ENCODE peak calls at places on chromosomes 13 and 19, in eight cellular contexts. One of them, this sample, is unnamed.

GRCh38 chr13:99366075-99366987 is 59.1 kb upstream of the GPR183 start:
- DNase-seq in neuronal stem cell: no peak
- DNase-seq in IMR-90: no peak
- DNase-seq in K562: no peak
- DNase-seq in GM23248: no peak
- DNase-seq in OCI-LY7: no peak
- DNase-seq in PC-3: no peak
- DNase-seq in fibroblast of lung: no peak
- DNase-seq in this sample: no peak

GRCh38 chr13:48233886-48234488 is 981 bp downstream of the ITM2B start:
- DNase-seq in K562: no peak
- DNase-seq in GM23248: peak
- DNase-seq in fibroblast of lung: peak
- DNase-seq in PC-3: peak
- DNase-seq in OCI-LY7: no peak
- DNase-seq in neuronal stem cell: no peak
- DNase-seq in IMR-90: peak
- DNase-seq in this sample: peak

GRCh38 chr13:20175406-20175794 is 14.5 kb upstream of the GJA3 start:
- DNase-seq in K562: no peak
- DNase-seq in neuronal stem cell: no peak
- DNase-seq in fibroblast of lung: no peak
- DNase-seq in PC-3: no peak
- DNase-seq in GM23248: no peak
- DNase-seq in OCI-LY7: no peak
- DNase-seq in IMR-90: no peak
- DNase-seq in this sample: no peak

GRCh38 chr19:18531485-18531884 is 9.6 kb upstream of the ELL start:
- DNase-seq in OCI-LY7: no peak
- DNase-seq in GM23248: no peak
- DNase-seq in IMR-90: no peak
- DNase-seq in neuronal stem cell: no peak
- DNase-seq in K562: no peak
- DNase-seq in fibroblast of lung: no peak
- DNase-seq in PC-3: no peak
- DNase-seq in this sample: peak

GRCh38 chr19:7540761-7541480 is 5.4 kb downstream of the PNPLA6 start:
- DNase-seq in K562: peak
- DNase-seq in GM23248: peak
- DNase-seq in IMR-90: peak
- DNase-seq in OCI-LY7: no peak
- DNase-seq in neuronal stem cell: no peak
- DNase-seq in PC-3: peak
- DNase-seq in fibroblast of lung: peak
- DNase-seq in this sample: peak

GRCh38 chr19:18593367-18594095 is 4.9 kb downstream of the REX1BD start:
- DNase-seq in neuronal stem cell: no peak
- DNase-seq in K562: peak
- DNase-seq in fibroblast of lung: no peak
- DNase-seq in OCI-LY7: peak
- DNase-seq in GM23248: peak
- DNase-seq in IMR-90: no peak
- DNase-seq in PC-3: peak
- DNase-seq in this sample: peak

GRCh38 chr19:42175952-42176648 is 41.4 kb downstream of the DEDD2 start:
- DNase-seq in K562: no peak
- DNase-seq in IMR-90: peak
- DNase-seq in neuronal stem cell: no peak
- DNase-seq in PC-3: peak
- DNase-seq in fibroblast of lung: peak
- DNase-seq in OCI-LY7: no peak
- DNase-seq in GM23248: peak
- DNase-seq in this sample: peak

GRCh38 chr13:100620792-100621191 is 32.2 kb upstream of the GGACT start:
- DNase-seq in OCI-LY7: no peak
- DNase-seq in fibroblast of lung: no peak
- DNase-seq in PC-3: no peak
- DNase-seq in IMR-90: no peak
- DNase-seq in neuronal stem cell: no peak
- DNase-seq in K562: no peak
- DNase-seq in GM23248: no peak
- DNase-seq in this sample: no peak

GRCh38 chr19:17671906-17672305 is 16.2 kb downstream of the UNC13A start:
- DNase-seq in fibroblast of lung: peak
- DNase-seq in PC-3: peak
- DNase-seq in GM23248: peak
- DNase-seq in IMR-90: peak
- DNase-seq in OCI-LY7: peak
- DNase-seq in neuronal stem cell: no peak
- DNase-seq in K562: peak
- DNase-seq in this sample: peak

GRCh38 chr19:16386619-16387240 is 62.1 kb downstream of the KLF2 start:
- DNase-seq in fibroblast of lung: peak
- DNase-seq in GM23248: peak
- DNase-seq in IMR-90: peak
- DNase-seq in neuronal stem cell: peak
- DNase-seq in OCI-LY7: peak
- DNase-seq in PC-3: peak
- DNase-seq in K562: peak
- DNase-seq in this sample: peak

GRCh38 chr13:113305208-113305607 is 8.2 kb downstream of the LAMP1 start:
- DNase-seq in PC-3: no peak
- DNase-seq in K562: no peak
- DNase-seq in neuronal stem cell: no peak
- DNase-seq in OCI-LY7: no peak
- DNase-seq in fibroblast of lung: peak
- DNase-seq in GM23248: peak
- DNase-seq in IMR-90: peak
- DNase-seq in this sample: peak

GRCh38 chr19:15287496-15287895 is 44.8 kb downstream of the BRD4 start:
- DNase-seq in PC-3: no peak
- DNase-seq in fibroblast of lung: no peak
- DNase-seq in GM23248: no peak
- DNase-seq in K562: no peak
- DNase-seq in OCI-LY7: no peak
- DNase-seq in IMR-90: no peak
- DNase-seq in neuronal stem cell: no peak
- DNase-seq in this sample: no peak

GRCh38 chr13:111384441-111385181 is 64.2 kb downstream of the TEX29 start:
- DNase-seq in IMR-90: no peak
- DNase-seq in K562: no peak
- DNase-seq in OCI-LY7: no peak
- DNase-seq in fibroblast of lung: no peak
- DNase-seq in PC-3: no peak
- DNase-seq in GM23248: no peak
- DNase-seq in neuronal stem cell: no peak
- DNase-seq in this sample: no peak

GRCh38 chr13:36753176-36753575 is 65.8 kb upstream of the RFXAP start:
- DNase-seq in K562: no peak
- DNase-seq in neuronal stem cell: no peak
- DNase-seq in IMR-90: no peak
- DNase-seq in OCI-LY7: no peak
- DNase-seq in PC-3: no peak
- DNase-seq in fibroblast of lung: no peak
- DNase-seq in GM23248: no peak
- DNase-seq in this sample: no peak

GRCh38 chr13:113905942-113906341 is 42.1 kb upstream of the GAS6 start:
- DNase-seq in PC-3: no peak
- DNase-seq in K562: no peak
- DNase-seq in GM23248: no peak
- DNase-seq in fibroblast of lung: no peak
- DNase-seq in IMR-90: no peak
- DNase-seq in neuronal stem cell: no peak
- DNase-seq in OCI-LY7: no peak
- DNase-seq in this sample: no peak

GRCh38 chr19:19294914-19295313 is 21.8 kb upstream of the TM6SF2 start:
- DNase-seq in K562: no peak
- DNase-seq in GM23248: no peak
- DNase-seq in OCI-LY7: no peak
- DNase-seq in IMR-90: no peak
- DNase-seq in neuronal stem cell: no peak
- DNase-seq in fibroblast of lung: no peak
- DNase-seq in PC-3: no peak
- DNase-seq in this sample: no peak

DNA sequence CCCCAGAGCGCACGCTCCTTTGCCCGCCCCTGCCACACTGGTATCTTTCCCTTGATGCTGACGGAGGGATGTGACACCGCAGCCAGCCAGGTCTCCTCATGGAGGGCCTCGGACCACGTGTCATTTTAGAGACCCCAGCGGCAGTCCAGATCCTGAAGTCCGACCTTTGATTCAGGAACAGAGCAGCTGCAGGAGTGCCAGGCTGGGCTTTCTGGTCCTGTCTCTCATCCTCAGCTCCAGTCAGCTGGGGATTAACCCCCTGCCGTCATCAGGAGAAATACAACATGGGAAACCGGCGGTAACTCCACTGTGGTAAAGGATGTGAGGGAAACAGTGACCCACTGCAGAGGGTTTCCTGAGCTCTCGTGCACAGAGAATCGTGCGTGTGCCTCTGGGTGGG is 140.6 kb downstream of the SIPA1L3 start:
- DNase-seq in IMR-90: no peak
- DNase-seq in GM23248: no peak
- DNase-seq in fibroblast of lung: no peak
- DNase-seq in PC-3: no peak
- DNase-seq in OCI-LY7: no peak
- DNase-seq in K562: no peak
- DNase-seq in neuronal stem cell: no peak
- DNase-seq in this sample: no peak
- H3K4me3 ChIP-seq in IMR-90: no peak
- H3K4me3 ChIP-seq in GM23248: no peak
- H3K4me3 ChIP-seq in fibroblast of lung: no peak
- H3K4me3 ChIP-seq in PC-3: no peak
- H3K4me3 ChIP-seq in OCI-LY7: peak
- H3K4me3 ChIP-seq in K562: no peak
- H3K4me3 ChIP-seq in neuronal stem cell: no peak
- H3K4me3 ChIP-seq in this sample: no peak

GRCh38 chr19:33464733-33465115 is 56.9 kb downstream of the PEPD start:
- DNase-seq in OCI-LY7: no peak
- DNase-seq in PC-3: no peak
- DNase-seq in fibroblast of lung: no peak
- DNase-seq in K562: no peak
- DNase-seq in IMR-90: no peak
- DNase-seq in neuronal stem cell: no peak
- DNase-seq in GM23248: no peak
- DNase-seq in this sample: peak

GRCh38 chr19:33461256-33462111 is 60.1 kb downstream of the PEPD start:
- DNase-seq in GM23248: no peak
- DNase-seq in neuronal stem cell: no peak
- DNase-seq in OCI-LY7: no peak
- DNase-seq in IMR-90: no peak
- DNase-seq in fibroblast of lung: no peak
- DNase-seq in PC-3: no peak
- DNase-seq in K562: no peak
- DNase-seq in this sample: peak

GRCh38 chr19:33464010-33464732 is 57.4 kb downstream of the PEPD start:
- DNase-seq in IMR-90: no peak
- DNase-seq in fibroblast of lung: no peak
- DNase-seq in OCI-LY7: no peak
- DNase-seq in PC-3: no peak
- DNase-seq in K562: no peak
- DNase-seq in GM23248: no peak
- DNase-seq in neuronal stem cell: no peak
- DNase-seq in this sample: peak

GRCh38 chr19:33462112-33462726 is 59.4 kb downstream of the PEPD start:
- DNase-seq in IMR-90: no peak
- DNase-seq in fibroblast of lung: no peak
- DNase-seq in neuronal stem cell: no peak
- DNase-seq in PC-3: no peak
- DNase-seq in GM23248: no peak
- DNase-seq in K562: no peak
- DNase-seq in OCI-LY7: no peak
- DNase-seq in this sample: peak

GRCh38 chr19:33463194-33463593 is 58.4 kb downstream of the PEPD start:
- DNase-seq in IMR-90: peak
- DNase-seq in GM23248: no peak
- DNase-seq in OCI-LY7: no peak
- DNase-seq in neuronal stem cell: no peak
- DNase-seq in PC-3: no peak
- DNase-seq in fibroblast of lung: peak
- DNase-seq in K562: no peak
- DNase-seq in this sample: peak
- H2AFZ ChIP-seq in IMR-90: no peak
- H2AFZ ChIP-seq in GM23248: no peak
- H2AFZ ChIP-seq in OCI-LY7: no peak
- H2AFZ ChIP-seq in neuronal stem cell: no peak
- H2AFZ ChIP-seq in PC-3: no peak
- H2AFZ ChIP-seq in fibroblast of lung: no peak
- H2AFZ ChIP-seq in K562: no peak
- H2AFZ ChIP-seq in this sample: no peak

DNA sequence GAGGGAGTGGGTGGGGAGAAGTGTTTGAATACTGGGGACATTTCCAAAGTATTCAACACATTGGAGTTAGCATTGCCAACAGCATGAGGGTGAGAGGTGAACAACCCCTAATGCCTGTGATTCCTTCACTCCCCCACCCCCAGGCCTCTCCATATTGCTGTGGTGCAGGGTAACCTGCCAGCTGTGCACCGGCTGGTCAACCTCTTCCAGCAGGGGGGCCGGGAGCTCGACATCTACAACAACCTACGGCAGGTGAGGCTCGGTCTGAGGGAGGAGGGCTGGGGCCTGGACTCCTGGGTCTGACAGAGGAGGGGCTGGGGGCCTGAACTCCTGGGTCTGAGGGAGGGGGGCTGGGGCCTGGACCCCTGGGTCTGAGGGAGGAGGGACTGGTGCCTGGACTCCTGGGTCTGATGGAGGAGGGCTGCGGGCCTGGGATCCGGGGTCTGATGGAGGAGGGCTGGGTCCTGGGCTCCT is 7.6 kb downstream of the BCL3 start:
- DNase-seq in GM23248: no peak
- DNase-seq in neuronal stem cell: no peak
- DNase-seq in PC-3: no peak
- DNase-seq in IMR-90: no peak
- DNase-seq in K562: no peak
- DNase-seq in OCI-LY7: no peak
- DNase-seq in fibroblast of lung: peak
- DNase-seq in this sample: peak
- H3K4me3 ChIP-seq in GM23248: no peak
- H3K4me3 ChIP-seq in neuronal stem cell: no peak
- H3K4me3 ChIP-seq in PC-3: no peak
- H3K4me3 ChIP-seq in IMR-90: no peak
- H3K4me3 ChIP-seq in K562: no peak
- H3K4me3 ChIP-seq in OCI-LY7: no peak
- H3K4me3 ChIP-seq in fibroblast of lung: peak
- H3K4me3 ChIP-seq in this sample: no peak

DNA sequence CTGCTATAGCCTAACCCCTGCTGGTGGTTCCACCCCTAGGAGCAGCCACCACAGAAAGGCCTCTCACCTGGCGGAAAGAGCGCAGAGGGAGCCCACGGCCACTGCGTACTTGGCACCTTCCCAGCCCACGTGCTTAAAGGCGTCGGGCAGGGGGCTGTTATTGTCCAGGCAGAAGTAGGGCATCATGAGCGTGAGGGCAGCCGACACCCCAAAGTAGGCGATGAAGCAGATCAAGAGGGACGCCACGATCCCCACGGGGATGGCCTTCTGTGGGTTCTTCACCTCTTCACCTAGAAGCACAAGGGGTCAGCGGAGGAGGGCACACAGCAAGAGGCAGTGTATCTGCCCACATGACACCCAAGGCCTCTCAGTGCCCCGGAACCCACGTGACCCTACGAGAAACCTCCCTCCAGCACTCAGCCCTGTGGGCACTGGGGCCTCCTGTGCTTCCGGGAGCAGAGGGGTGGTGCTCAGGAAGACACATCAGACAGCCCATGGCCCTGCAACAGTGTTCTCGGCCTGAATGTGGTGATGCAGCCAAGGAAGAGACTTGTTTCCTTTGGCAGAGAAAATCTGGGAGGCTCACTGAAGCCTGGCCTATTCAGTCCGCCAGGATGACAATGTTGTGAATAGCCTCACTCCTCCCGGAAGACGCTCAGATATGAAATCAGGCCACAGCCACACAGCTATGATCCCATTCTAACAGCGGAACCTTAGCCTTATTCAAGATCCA is 72.1 kb downstream of the SLC7A1 start:
- DNase-seq in neuronal stem cell: no peak
- DNase-seq in K562: no peak
- DNase-seq in GM23248: peak
- DNase-seq in PC-3: no peak
- DNase-seq in IMR-90: no peak
- DNase-seq in fibroblast of lung: peak
- DNase-seq in OCI-LY7: no peak
- DNase-seq in this sample: peak
- H2AFZ ChIP-seq in neuronal stem cell: no peak
- H2AFZ ChIP-seq in K562: no peak
- H2AFZ ChIP-seq in GM23248: no peak
- H2AFZ ChIP-seq in PC-3: no peak
- H2AFZ ChIP-seq in IMR-90: no peak
- H2AFZ ChIP-seq in fibroblast of lung: no peak
- H2AFZ ChIP-seq in OCI-LY7: no peak
- H2AFZ ChIP-seq in this sample: no peak

This sample was measured in osteoblast.